ENCODE peak calls at places on chromosomes 4 and X, in seven cellular contexts. E, B, G, U, A, T and W are unnamed samples.

GRCh38 chr4:7907142-7907541 is 32.5 kb downstream of the AFAP1 start:
- DNase-seq in E (no peak), T (no peak), A (no peak), U (no peak), B (no peak), G (no peak), W (no peak)

GRCh38 chrX:153441296-153441695 is 4.6 kb downstream of the TREX2 start:
- DNase-seq in B (no peak), E (no peak), U (no peak), A (no peak), G (peak; percentile 2), T (peak; percentile 21), W (no peak)

GRCh38 chr4:21195682-21196081 is 495.4 kb downstream of the PACRGL start:
- DNase-seq in E (no peak), A (no peak), U (no peak), B (no peak), T (peak; percentile 3), G (no peak), W (no peak)

GRCh38 chrX:40504801-40505605 is 75.8 kb upstream of the ATP6AP2 start:
- DNase-seq in E (no peak), A (no peak), G (peak; percentile 26), B (peak; percentile 66), T (no peak), U (peak; percentile 56), W (no peak)

GRCh38 chr4:139084425-139085093 is 69.0 kb downstream of the NOCT start:
- DNase-seq in T (no peak), E (no peak), A (no peak), B (no peak), U (no peak), G (no peak), W (peak; percentile 72)

GRCh38 chr4:17583944-17584343 is 6.9 kb downstream of the LAP3 start:
- DNase-seq in E (no peak), T (no peak), G (no peak), U (no peak), B (no peak), A (no peak), W (no peak)

GRCh38 chr4:75412746-75413145 is 101.5 kb downstream of the RCHY1 start:
- DNase-seq in G (no peak), A (no peak), E (no peak), U (no peak), T (no peak), B (no peak), W (no peak)

GRCh38 chr4:145709336-145709735 is 29.4 kb downstream of the C4orf51 start:
- DNase-seq in B (no peak), E (no peak), U (no peak), G (no peak), T (peak; percentile 77), A (no peak), W (peak; percentile 29)

GRCh38 chrX:13903405-13903804 is 86.5 kb upstream of the GPM6B start:
- DNase-seq in A (no peak), B (no peak), E (no peak), T (peak; percentile 41), U (no peak), G (no peak), W (no peak)